ENCODE peak calls at places on chromosomes 6 and 20, in nine cellular contexts. U is AG04450, F is OCI-LY7, O is fibroblast of pulmonary artery, P is NB4, W is fibroblast of mammary gland, G is upper lobe of right lung, Z is GM12865, L is GM23338. C is an unnamed sample.

GRCh38 chr6:43993881-43994523 is 133.2 kb downstream of the MRPL14 start:
- DNase-seq in W (no peak), U (no peak), G (peak), P (peak), O (no peak), L (no peak), F (no peak), Z (peak), C (no peak)

GRCh38 chr6:43471399-43471798 is 6.0 kb upstream of the TJAP1 start:
- DNase-seq in U (no peak), G (no peak), L (no peak), W (no peak), F (no peak), P (no peak), Z (no peak), O (no peak), C (no peak)

GRCh38 chr6:40958740-40959139 is 80.3 kb downstream of the UNC5CL start:
- DNase-seq in L (no peak), G (no peak), Z (no peak), P (no peak), F (no peak), O (no peak), W (no peak), U (no peak), C (no peak)

GRCh38 chr6:169224185-169224695 is 29.4 kb downstream of the THBS2 start:
- DNase-seq in Z (no peak), L (no peak), G (no peak), P (no peak), W (peak), O (peak), F (no peak), U (peak), C (no peak)

GRCh38 chr6:45609141-45609638 is 231.5 kb upstream of the SUPT3H start:
- DNase-seq in W (peak), Z (no peak), U (peak), G (peak), F (no peak), O (peak), L (no peak), P (peak), C (peak)

GRCh38 chr6:43076093-43076927 is at the start of gene PTK7:
- DNase-seq in Z (no peak), W (peak), L (peak), G (peak), U (no peak), O (peak), F (peak), P (peak), C (no peak)

GRCh38 chr6:31402324-31403282 is 792 bp upstream of the MICA start:
- DNase-seq in Z (peak), G (peak), L (peak), W (peak), U (no peak), O (peak), P (no peak), F (peak), C (no peak)

GRCh38 chr6:33189625-33190024 is 2.6 kb downstream of the COL11A2 start:
- DNase-seq in L (no peak), F (no peak), W (no peak), U (no peak), Z (no peak), P (no peak), O (no peak), G (no peak), C (no peak)

GRCh38 chr6:162637317-162637716 is 90.2 kb downstream of the PRKN start:
- DNase-seq in Z (no peak), O (no peak), L (no peak), F (no peak), P (no peak), U (no peak), G (no peak), W (no peak), C (no peak)

GRCh38 chr6:111918825-111919224 is 45.6 kb upstream of the FYN start:
- DNase-seq in O (peak), G (no peak), L (no peak), P (peak), F (no peak), W (peak), Z (no peak), U (no peak), C (no peak)

GRCh38 chr6:106643061-106643460 is 13.7 kb downstream of the QRSL1 start:
- DNase-seq in G (no peak), P (no peak), U (no peak), O (peak), Z (no peak), L (no peak), F (no peak), W (peak), C (no peak)

GRCh38 chr6:147941143-147941542 is 401.5 kb upstream of the SASH1 start:
- DNase-seq in U (no peak), F (no peak), L (peak), Z (no peak), W (no peak), O (peak), G (no peak), P (no peak), C (peak)

GRCh38 chr6:132445201-132445951 is 44.1 kb upstream of the MOXD1 start:
- DNase-seq in L (peak), P (no peak), O (peak), Z (no peak), G (no peak), U (peak), F (no peak), W (peak), C (peak)

GRCh38 chr6:14722001-14722567 is 523.8 kb upstream of the JARID2 start:
- DNase-seq in F (no peak), O (no peak), U (no peak), L (no peak), G (no peak), W (no peak), P (no peak), Z (no peak), C (no peak)

GRCh38 chr6:165181951-165182414 is 127.4 kb downstream of the C6orf118 start:
- DNase-seq in Z (no peak), P (peak), U (no peak), L (peak), G (no peak), O (peak), F (peak), W (peak), C (peak)

GRCh38 chr6:108438918-108439317 is 121.8 kb upstream of the FOXO3 start:
- DNase-seq in W (peak), Z (no peak), F (no peak), O (no peak), U (no peak), P (peak), L (no peak), G (no peak), C (no peak)

GRCh38 chr20:8662433-8662954 is 406.4 kb upstream of the PLCB4 start:
- DNase-seq in O (no peak), U (no peak), L (no peak), F (peak), Z (no peak), G (no peak), W (no peak), P (peak), C (no peak)

GRCh38 chr6:99333068-99333467 is 16.4 kb downstream of the FAXC start:
- DNase-seq in G (no peak), F (peak), Z (peak), P (no peak), O (no peak), W (no peak), U (no peak), L (no peak), C (no peak)

GRCh38 chr20:37593710-37594109 is 66.0 kb upstream of the BLCAP start:
- DNase-seq in Z (no peak), O (no peak), W (no peak), F (no peak), G (no peak), U (no peak), P (no peak), L (no peak), C (no peak)

GRCh38 chr6:109456710-109457595 is 1.4 kb upstream of the MICAL1 start:
- DNase-seq in U (no peak), P (no peak), F (no peak), Z (no peak), W (peak), O (peak), G (no peak), L (peak), C (peak)

GRCh38 chr20:4151991-4152695 is 136.8 kb upstream of the RNF24 start:
- DNase-seq in P (peak), Z (no peak), W (peak), O (no peak), U (no peak), L (no peak), F (no peak), G (peak), C (no peak)

GRCh38 chr20:4720121-4720976 is 1.4 kb upstream of the PRND start:
- DNase-seq in G (peak), U (peak), O (peak), F (peak), W (peak), P (peak), Z (peak), L (peak), C (peak)

GRCh38 chr6:2764610-2765165 is 505 bp upstream of the WRNIP1 start:
- DNase-seq in F (peak), W (peak), P (peak), U (no peak), G (peak), Z (peak), L (peak), O (peak), C (no peak)

GRCh38 chr6:144931172-144932035 is 646.3 kb downstream of the UTRN start:
- DNase-seq in W (peak), L (peak), U (no peak), O (peak), F (peak), P (peak), G (no peak), Z (peak), C (no peak)

GRCh38 chr20:53423587-53424146 is 170.0 kb downstream of the ZNF217 start:
- DNase-seq in G (no peak), L (no peak), P (no peak), Z (no peak), U (no peak), W (no peak), F (no peak), O (no peak), C (no peak)

GRCh38 chr6:127026247-127026646 is 92.2 kb upstream of the RSPO3 start:
- DNase-seq in O (no peak), L (peak), U (no peak), Z (no peak), G (no peak), W (no peak), F (no peak), P (no peak), C (no peak)

GRCh38 chr20:51811040-51811351 is 8.7 kb upstream of the SALL4 start:
- DNase-seq in G (no peak), F (no peak), P (no peak), U (peak), Z (no peak), L (no peak), W (peak), O (peak), C (no peak)

GRCh38 chr6:30359276-30359675 is 14.3 kb downstream of the RPP21 start:
- DNase-seq in F (no peak), Z (no peak), P (no peak), G (no peak), U (no peak), W (no peak), O (no peak), L (no peak), C (no peak)

GRCh38 chr20:46951405-46951804 is 56.8 kb downstream of the EYA2 start:
- DNase-seq in P (no peak), Z (no peak), O (no peak), L (no peak), U (no peak), F (no peak), W (peak), G (no peak), C (no peak)

GRCh38 chr20:4835244-4836177 is 113.8 kb downstream of the PRND start:
- DNase-seq in W (peak), Z (no peak), F (no peak), L (no peak), U (no peak), P (no peak), O (peak), G (no peak), C (no peak)

DNA sequence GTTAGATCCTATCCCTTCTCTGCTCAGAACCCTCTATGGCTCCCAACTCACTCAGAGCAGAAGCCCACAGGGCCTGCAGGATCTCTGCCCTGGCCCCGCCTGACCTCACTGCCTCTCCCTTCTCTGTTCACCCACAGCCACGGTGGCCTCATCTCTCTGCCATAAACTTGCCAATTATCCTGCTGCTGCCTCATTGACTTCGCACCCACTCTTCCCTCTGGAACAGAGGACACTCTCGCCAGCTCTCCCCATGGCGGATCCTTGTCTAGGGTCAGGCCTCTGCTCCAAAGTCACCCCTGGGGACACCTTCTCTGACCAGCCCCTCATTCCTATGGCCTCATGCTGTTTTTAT is 86.4 kb downstream of the CEBPB start:
- DNase-seq in W (no peak), O (no peak), F (no peak), P (no peak), L (no peak), Z (no peak), G (no peak), U (no peak), C (no peak)
- TF ChIP-seq CTCF in W (no peak), O (no peak), F (no peak), P (no peak), L (no peak), Z (no peak), G (no peak), U (no peak), C (no peak)

DNA sequence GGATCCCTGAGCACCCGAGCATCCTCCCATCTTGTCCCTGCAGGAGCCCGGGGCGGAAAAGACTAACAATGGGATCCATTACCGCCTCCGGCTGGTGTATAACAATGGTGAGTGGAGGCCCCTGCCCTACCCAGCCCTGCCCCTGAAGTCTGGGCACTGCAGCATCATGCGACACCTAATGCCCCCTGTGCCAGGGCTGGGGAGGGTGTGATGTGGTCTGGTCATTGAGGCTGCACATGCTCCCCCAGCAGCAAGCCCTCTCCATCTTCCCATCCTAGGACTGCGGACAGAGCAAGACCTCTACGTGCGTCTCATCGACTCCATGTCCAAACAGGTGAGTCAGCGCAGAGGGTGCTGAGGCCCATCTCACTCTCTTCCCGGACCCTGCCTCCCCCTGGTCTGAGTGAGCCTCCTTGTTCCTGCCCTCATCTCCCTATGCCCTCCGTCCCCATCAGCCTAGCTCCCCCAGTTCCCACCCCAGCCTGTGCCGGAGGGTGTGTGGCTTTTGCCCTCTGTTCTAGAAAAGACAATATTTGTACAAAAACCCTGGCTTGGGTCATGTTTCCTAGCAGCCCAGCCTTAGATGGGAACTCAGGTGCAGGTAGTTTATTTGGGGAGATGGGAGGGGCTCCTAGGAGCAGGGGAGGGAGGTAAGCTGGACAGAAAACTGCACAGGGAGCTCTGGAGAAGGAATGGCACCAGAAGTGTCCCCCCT is 13.5 kb downstream of the EBF4 start:
- DNase-seq in L (peak), P (no peak), G (no peak), U (no peak), O (no peak), Z (no peak), F (no peak), W (no peak), C (no peak)
- H3K4me3 ChIP-seq in L (no peak), P (no peak), G (no peak), U (no peak), O (no peak), Z (no peak), F (no peak), W (no peak), C (no peak)

GRCh38 chr6:38739532-38739931 is 24.4 kb downstream of the DNAH8 start:
- DNase-seq in U (no peak), Z (no peak), W (peak), L (peak), P (no peak), G (no peak), O (peak), F (no peak), C (no peak)
- TF ChIP-seq CTCF in U (peak), Z (no peak), W (peak), L (peak), P (no peak), G (peak), O (peak), F (peak), C (no peak)

GRCh38 chr20:22579711-22580697 is 4.4 kb downstream of the FOXA2 start:
- DNase-seq in L (peak), Z (no peak), O (no peak), F (no peak), P (no peak), G (peak), W (no peak), U (no peak), C (no peak)

GRCh38 chr20:22576733-22577514 is 7.4 kb downstream of the FOXA2 start:
- DNase-seq in G (no peak), W (no peak), L (no peak), O (no peak), Z (no peak), F (no peak), P (no peak), U (no peak), C (no peak)

GRCh38 chr20:22578221-22579118 is 5.9 kb downstream of the FOXA2 start:
- DNase-seq in Z (no peak), O (no peak), P (no peak), W (no peak), L (no peak), U (no peak), G (peak), F (no peak), C (no peak)

GRCh38 chr20:22577515-22578220 is 6.7 kb downstream of the FOXA2 start:
- DNase-seq in G (peak), U (no peak), L (peak), W (no peak), P (no peak), F (no peak), Z (no peak), O (no peak), C (no peak)

GRCh38 chr20:22579119-22579427 is 5.3 kb downstream of the FOXA2 start:
- DNase-seq in L (peak), O (no peak), F (no peak), P (no peak), W (no peak), Z (no peak), U (no peak), G (no peak), C (no peak)
- H3K4me3 ChIP-seq in L (peak), O (no peak), F (no peak), P (no peak), W (no peak), Z (no peak), U (no peak), G (peak), C (no peak)

GRCh38 chr6:131258010-131258652 is 122.9 kb downstream of the AKAP7 start:
- DNase-seq in Z (no peak), L (no peak), G (no peak), P (no peak), F (no peak), O (no peak), U (no peak), W (no peak), C (no peak)

GRCh38 chr6:131265939-131266338 is 130.7 kb downstream of the AKAP7 start:
- DNase-seq in O (no peak), U (no peak), G (no peak), Z (no peak), P (no peak), W (no peak), L (no peak), F (no peak), C (no peak)

GRCh38 chr6:131257104-131257503 is 121.8 kb downstream of the AKAP7 start:
- DNase-seq in P (no peak), G (peak), W (no peak), U (no peak), L (no peak), Z (no peak), O (no peak), F (no peak), C (no peak)

GRCh38 chr6:131258816-131259476 is 123.7 kb downstream of the AKAP7 start:
- DNase-seq in G (no peak), W (no peak), F (no peak), L (no peak), U (no peak), O (peak), P (no peak), Z (no peak), C (no peak)

DNA sequence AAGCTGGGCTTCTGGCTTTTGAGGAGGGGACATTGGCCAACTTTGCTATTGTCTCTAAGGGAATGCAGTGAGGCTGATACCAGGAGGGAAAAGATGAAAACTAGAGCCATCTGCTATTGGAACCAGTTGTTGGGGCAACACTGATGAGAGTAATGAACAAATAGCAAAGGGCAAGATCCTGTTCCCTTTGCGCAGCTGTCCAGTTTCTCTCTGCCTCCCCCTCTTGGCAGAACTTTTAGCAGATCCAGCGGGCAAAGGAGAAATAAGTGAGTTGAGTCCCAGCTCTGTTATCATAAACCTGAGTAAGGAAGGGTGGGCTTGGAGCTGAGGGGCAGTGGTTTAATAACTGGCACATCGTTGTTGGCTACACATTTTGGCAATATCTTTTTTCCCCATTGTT is 126.8 kb downstream of the AKAP7 start:
- DNase-seq in W (no peak), F (no peak), L (no peak), U (no peak), P (peak), O (no peak), G (no peak), Z (no peak), C (no peak)
- TF ChIP-seq CTCF in W (no peak), F (peak), L (peak), U (peak), P (peak), O (peak), G (no peak), Z (no peak), C (no peak)

DNA sequence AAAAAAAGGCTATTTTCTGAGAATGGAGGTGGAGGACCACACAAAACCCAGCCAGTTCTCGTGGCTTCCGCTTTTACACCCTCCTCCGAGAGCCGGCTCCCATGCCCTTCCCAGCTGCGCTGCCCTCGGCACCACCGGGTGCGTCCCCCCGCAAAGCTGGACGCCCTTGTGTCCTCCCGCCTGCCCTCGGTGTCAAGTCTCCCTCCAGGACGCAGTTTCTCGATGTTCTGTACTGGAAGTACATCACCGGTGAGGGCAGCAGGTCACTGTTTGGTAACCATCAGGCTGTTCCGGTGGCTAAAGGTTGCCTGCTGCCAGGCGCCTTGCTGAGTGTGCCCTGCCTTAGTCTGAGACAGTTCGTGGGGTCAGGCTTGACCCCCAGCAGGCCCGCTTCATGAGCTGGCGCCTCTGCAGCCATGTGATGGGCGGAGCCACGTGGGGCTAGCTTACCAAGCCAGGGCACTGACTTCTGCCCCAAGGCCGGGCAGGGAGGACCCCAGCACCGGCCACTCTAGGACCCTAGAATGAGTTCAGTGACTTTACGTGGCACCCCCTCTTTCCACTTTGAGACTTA is 34.6 kb downstream of the RREB1 start:
- DNase-seq in Z (no peak), F (no peak), O (no peak), G (no peak), P (no peak), W (no peak), U (no peak), L (no peak), C (no peak)
- H3K4me3 ChIP-seq in Z (no peak), F (no peak), O (no peak), G (no peak), P (no peak), W (no peak), U (no peak), L (no peak), C (no peak)

C was measured in BJ.